ENCODE peak calls at places on chromosomes 7 and 10, in nine cellular contexts. M is choroid plexus epithelial cell, Z is MM.1S, R is T-helper 9 cell, N is MCF 10A, P is sciatic nerve, Y is HS-5, I is frontal cortex, T is hypothalamus. A is an unnamed sample.

GRCh38 chr7:135789956-135790355 is 41.3 kb upstream of the FAM180A start:
- DNase-seq in M (no peak), Z (no peak), R (no peak), N (no peak), P (no peak), Y (no peak), I (no peak), T (no peak), A (no peak)

GRCh38 chr7:78099715-78100477 is 301.3 kb downstream of the PHTF2 start:
- DNase-seq in M (peak; percentile 6), Z (no peak), R (no peak), N (no peak), P (no peak), Y (peak; percentile 20), I (no peak), T (no peak), A (no peak)

GRCh38 chr7:137853053-137853452 is 6.3 kb upstream of the DGKI start:
- DNase-seq in M (no peak), Z (no peak), R (no peak), N (no peak), P (no peak), Y (no peak), I (no peak), T (no peak), A (no peak)

GRCh38 chr7:55065511-55066229 is 46.9 kb downstream of the EGFR start:
- DNase-seq in M (peak; percentile 88), Z (no peak), R (no peak), N (peak; percentile 80), P (no peak), Y (peak; percentile 86), I (no peak), T (no peak), A (no peak)

GRCh38 chr10:10366836-10367235 is 650.8 kb upstream of the CELF2 start:
- DNase-seq in M (no peak), Z (no peak), R (no peak), N (no peak), P (no peak), Y (no peak), I (no peak), T (no peak), A (no peak)

GRCh38 chr7:35565927-35566326 is 129.0 kb downstream of the HERPUD2 start:
- DNase-seq in M (peak; percentile 17), Z (no peak), R (no peak), N (peak; percentile 6), P (no peak), Y (no peak), I (no peak), T (no peak), A (no peak)

GRCh38 chr7:135728136-135728669 is at the start of gene SLC13A4:
- DNase-seq in M (peak; percentile 91), Z (no peak), R (no peak), N (no peak), P (no peak), Y (no peak), I (no peak), T (no peak), A (no peak)

GRCh38 chr10:14032406-14032998 is 298.2 kb downstream of the FRMD4A start:
- DNase-seq in M (peak; percentile 16), Z (no peak), R (peak; percentile 45), N (no peak), P (no peak), Y (no peak), I (no peak), T (no peak), A (no peak)

GRCh38 chr7:149257146-149257545 is 4.8 kb upstream of the ZNF783 start:
- DNase-seq in M (no peak), Z (no peak), R (no peak), N (no peak), P (no peak), Y (no peak), I (no peak), T (no peak), A (no peak)

GRCh38 chr7:22582860-22583640 is 83.1 kb upstream of the STEAP1B start:
- DNase-seq in M (peak; percentile 93), Z (no peak), R (no peak), N (peak; percentile 95), P (no peak), Y (peak; percentile 95), I (no peak), T (no peak), A (no peak)

GRCh38 chr10:3928078-3928477 is 143.1 kb upstream of the KLF6 start:
- DNase-seq in M (no peak), Z (no peak), R (no peak), N (no peak), P (no peak), Y (no peak), I (no peak), T (no peak), A (no peak)

GRCh38 chr7:105830405-105831218 is 45.8 kb downstream of the ATXN7L1 start:
- DNase-seq in M (peak; percentile 95), Z (no peak), R (no peak), N (peak; percentile 85), P (no peak), Y (peak; percentile 85), I (no peak), T (no peak), A (no peak)

GRCh38 chr7:2652736-2653060 is 20.9 kb downstream of the TTYH3 start:
- DNase-seq in M (no peak), Z (no peak), R (no peak), N (no peak), P (no peak), Y (no peak), I (no peak), T (no peak), A (no peak)

GRCh38 chr10:59433720-59434428 is 71.5 kb upstream of the FAM13C start:
- DNase-seq in M (peak; percentile 4), Z (no peak), R (no peak), N (no peak), P (no peak), Y (no peak), I (no peak), T (no peak), A (no peak)

GRCh38 chr7:64312826-64313225 is 935 bp upstream of the ZNF736 start:
- DNase-seq in M (peak; percentile 5), Z (no peak), R (no peak), N (no peak), P (no peak), Y (no peak), I (no peak), T (no peak), A (no peak)

GRCh38 chr7:137757146-137757925 is 89.4 kb downstream of the DGKI start:
- DNase-seq in M (peak; percentile 14), Z (no peak), R (no peak), N (peak; percentile 19), P (no peak), Y (peak; percentile 11), I (no peak), T (no peak), A (no peak)

GRCh38 chr7:155729847-155730246 is 82.4 kb downstream of the SHH start:
- DNase-seq in M (peak; percentile 67), Z (no peak), R (no peak), N (peak; percentile 50), P (no peak), Y (no peak), I (no peak), T (no peak), A (no peak)

GRCh38 chr10:28587970-28588290 is 55.0 kb downstream of the WAC start:
- DNase-seq in M (peak; percentile 61), Z (no peak), R (no peak), N (peak; percentile 67), P (no peak), Y (no peak), I (no peak), T (no peak), A (no peak)

GRCh38 chr7:105096306-105096705 is 82.3 kb downstream of the KMT2E start:
- DNase-seq in M (no peak), Z (no peak), R (no peak), N (no peak), P (no peak), Y (no peak), I (no peak), T (no peak), A (no peak)

GRCh38 chr7:154832557-154833138 is 170.3 kb downstream of the PAXIP1 start:
- DNase-seq in M (no peak), Z (no peak), R (no peak), N (peak; percentile 9), P (no peak), Y (no peak), I (peak; percentile 39), T (peak; percentile 12), A (no peak)

GRCh38 chr10:48607356-48608278 is 2.7 kb upstream of the ARHGAP22 start:
- DNase-seq in M (no peak), Z (no peak), R (no peak), N (no peak), P (no peak), Y (no peak), I (no peak), T (no peak), A (peak; percentile 77)

GRCh38 chr10:64515975-64516699 is 994.9 kb downstream of the REEP3 start:
- DNase-seq in M (no peak), Z (no peak), R (no peak), N (no peak), P (no peak), Y (no peak), I (no peak), T (no peak), A (no peak)

A was measured in lower leg skin.